ENCODE peak calls at places on chromosomes 12 and 14, in eight cellular contexts. J is stromal cell of bone marrow; Y is C1 segment of cervical spinal cord; M is left colon; D is effector memory CD4-positive, alpha-beta T cell; P is fibroblast of pulmonary artery; E is neural progenitor cell; B is stimulated activated CD4-positive, alpha-beta T cell treated with anti-CD3 and anti-CD28 coated beads, TNF-alpha, amount 100 ng/mL, for 1 hour. U is an unnamed sample.
A peak's percentile ranks its signal among the peaks of the same experiment; 100 is the strongest.

GRCh38 chr12:50845021-50845647 is 2.4 kb downstream of the TMPRSS12 start:
- DNase-seq in P (no peak), J (no peak), B (no peak), D (no peak), E (no peak), M (no peak), Y (no peak), U (no peak)

GRCh38 chr12:65881965-65882413 is 57.7 kb downstream of the HMGA2 start:
- DNase-seq in J (peak; percentile 85), P (peak; percentile 90), M (peak; percentile 19), B (no peak), E (peak; percentile 54), D (no peak), Y (peak; percentile 57), U (peak; percentile 74)

GRCh38 chr12:71415336-71416231 is 24.0 kb upstream of the LGR5 start:
- DNase-seq in D (no peak), J (peak; percentile 41), M (no peak), P (peak; percentile 70), E (peak; percentile 82), B (no peak), Y (no peak), U (no peak)

GRCh38 chr14:77040995-77041744 is 12.7 kb upstream of the IRF2BPL start:
- DNase-seq in E (no peak), B (no peak), M (peak; percentile 33), P (no peak), J (no peak), D (peak; percentile 34), Y (no peak), U (peak; percentile 49)

GRCh38 chr14:68789002-68789797 is 3.7 kb downstream of the ZFP36L1 start:
- DNase-seq in D (peak; percentile 72), E (peak; percentile 76), Y (peak; percentile 78), B (peak; percentile 76), P (peak; percentile 76), J (no peak), M (peak; percentile 91), U (peak; percentile 91)

GRCh38 chr14:94050231-94050880 is 24.2 kb downstream of the OTUB2 start:
- DNase-seq in B (no peak), P (no peak), J (no peak), E (no peak), Y (no peak), D (no peak), M (no peak), U (peak; percentile 9)

GRCh38 chr12:91194500-91194899 is 11.9 kb upstream of the DCN start:
- DNase-seq in P (peak; percentile 68), D (no peak), M (no peak), B (no peak), E (no peak), Y (no peak), J (no peak), U (no peak)

GRCh38 chr12:34400986-34401658 is 378.8 kb downstream of the ALG10 start:
- DNase-seq in P (no peak), E (no peak), J (no peak), Y (no peak), B (no peak), D (no peak), M (no peak), U (peak; percentile 4)

GRCh38 chr14:34872822-34873590 is 2.2 kb downstream of the BAZ1A start:
- DNase-seq in D (no peak), E (peak; percentile 5), Y (no peak), J (peak; percentile 33), P (peak; percentile 60), M (no peak), B (no peak), U (no peak)

GRCh38 chr12:131077931-131078391 is 124.3 kb downstream of the ADGRD1 start:
- DNase-seq in E (no peak), B (no peak), D (no peak), P (no peak), J (no peak), M (no peak), Y (no peak), U (no peak)

GRCh38 chr14:49950275-49951250 is 57.7 kb downstream of the ARF6 start:
- DNase-seq in Y (no peak), E (no peak), B (no peak), P (no peak), J (no peak), M (peak; percentile 88), D (no peak), U (peak; percentile 44)

GRCh38 chr14:60649815-60650381 is 621 bp upstream of the SIX1 start:
- DNase-seq in D (no peak), M (no peak), P (no peak), J (no peak), B (no peak), E (peak; percentile 52), Y (no peak), U (no peak)

GRCh38 chr12:101839324-101840283 is 8.8 kb upstream of the GNPTAB start:
- DNase-seq in Y (no peak), P (peak; percentile 78), E (peak; percentile 64), J (peak; percentile 47), D (peak; percentile 30), B (peak; percentile 47), M (peak; percentile 75), U (peak; percentile 57)

GRCh38 chr14:54687750-54688119 is 120.8 kb downstream of the SAMD4A start:
- DNase-seq in P (no peak), B (no peak), D (no peak), E (no peak), J (no peak), M (no peak), Y (no peak), U (no peak)

GRCh38 chr12:75599061-75599460 is 87.7 kb upstream of the KRR1 start:
- DNase-seq in J (peak; percentile 81), E (no peak), B (no peak), D (no peak), P (peak; percentile 23), M (no peak), Y (no peak), U (no peak)

GRCh38 chr12:19893514-19893913 is 454.2 kb downstream of the AEBP2 start:
- DNase-seq in P (peak; percentile 76), M (no peak), B (no peak), Y (no peak), D (no peak), J (no peak), E (no peak), U (no peak)

GRCh38 chr14:34911209-34912150 is 36.3 kb upstream of the BAZ1A start:
- DNase-seq in P (peak; percentile 63), Y (no peak), M (no peak), E (no peak), B (no peak), D (no peak), J (no peak), U (no peak)

GRCh38 chr14:89085154-89086059 is 261.0 kb downstream of the TTC8 start:
- DNase-seq in E (no peak), J (peak; percentile 60), D (no peak), B (no peak), Y (no peak), M (no peak), P (peak; percentile 4), U (no peak)

GRCh38 chr14:42192659-42193425 is 586.2 kb downstream of the LRFN5 start:
- DNase-seq in P (peak; percentile 93), E (no peak), Y (no peak), M (no peak), D (no peak), B (no peak), J (peak; percentile 93), U (no peak)

GRCh38 chr12:89269184-89269583 is 83.1 kb downstream of the DUSP6 start:
- DNase-seq in E (no peak), P (no peak), Y (no peak), M (no peak), B (no peak), D (no peak), J (no peak), U (no peak)

GRCh38 chr14:70706177-70706576 is 64.5 kb downstream of the TTC9 start:
- DNase-seq in M (no peak), P (no peak), E (no peak), J (no peak), D (no peak), Y (no peak), B (no peak), U (no peak)

GRCh38 chr14:81273521-81273920 is 52.8 kb upstream of the GTF2A1 start:
- DNase-seq in B (no peak), P (no peak), J (no peak), Y (no peak), D (no peak), M (no peak), E (peak; percentile 33), U (no peak)

GRCh38 chr12:116404913-116405611 is 127.6 kb upstream of the MED13L start:
- DNase-seq in B (no peak), Y (no peak), P (no peak), J (no peak), M (no peak), E (no peak), D (no peak), U (no peak)

GRCh38 chr12:40378721-40379120 is 153.9 kb downstream of the LRRK2 start:
- DNase-seq in E (no peak), J (no peak), B (no peak), M (no peak), D (no peak), P (no peak), Y (no peak), U (no peak)

GRCh38 chr12:92898755-92899154 is 30.3 kb downstream of the EEA1 start:
- DNase-seq in B (no peak), P (peak; percentile 46), E (no peak), D (no peak), Y (no peak), M (no peak), J (no peak), U (no peak)

U was measured in pancreas.